ENCODE peak calls at places on chromosomes 11 and 22, in eight cellular contexts. E is sigmoid colon, U is esophagus muscularis mucosa, S is stomach, J is GM12878, W is upper lobe of left lung, G is HepG2, D is K562. C is an unnamed sample.

GRCh38 chr22:37609240-37610152 is 862 bp downstream of the GGA1 start:
- DNase-seq in E (no peak), U (no peak), S (no peak), J (no peak), W (no peak), G (no peak), D (peak; percentile 67), C (no peak)

GRCh38 chr22:22848364-22848866 is 39.2 kb upstream of the IGLL5 start:
- DNase-seq in E (no peak), U (peak; percentile 91), S (peak; percentile 78), J (no peak), W (peak; percentile 65), G (peak; percentile 50), D (peak; percentile 94), C (no peak)

GRCh38 chr11:27362032-27362431 is 983 bp downstream of the CCDC34 start:
- DNase-seq in E (no peak), U (no peak), S (no peak), J (no peak), W (no peak), G (no peak), D (no peak), C (no peak)

GRCh38 chr11:110894224-110894623 is 182.0 kb upstream of the ARHGAP20 start:
- DNase-seq in E (no peak), U (no peak), S (no peak), J (no peak), W (no peak), G (no peak), D (no peak), C (no peak)

GRCh38 chr11:100592619-100593309 is 94.3 kb upstream of the ARHGAP42 start:
- DNase-seq in E (no peak), U (no peak), S (no peak), J (no peak), W (no peak), G (no peak), D (no peak), C (no peak)

GRCh38 chr22:28440517-28441366 is 238.9 kb downstream of the TTC28 start:
- DNase-seq in E (no peak), U (no peak), S (no peak), J (no peak), W (no peak), G (no peak), D (no peak), C (no peak)

GRCh38 chr11:125280646-125281045 is 116.1 kb downstream of the PKNOX2 start:
- DNase-seq in E (no peak), U (no peak), S (no peak), J (no peak), W (no peak), G (no peak), D (no peak), C (no peak)

GRCh38 chr22:35638408-35638807 is 9.8 kb upstream of the APOL6 start:
- DNase-seq in E (peak; percentile 97), U (peak; percentile 95), S (no peak), J (no peak), W (peak; percentile 48), G (no peak), D (no peak), C (no peak)

GRCh38 chr22:41818596-41818995 is 14.3 kb upstream of the SREBF2 start:
- DNase-seq in E (no peak), U (no peak), S (no peak), J (no peak), W (no peak), G (no peak), D (no peak), C (no peak)

GRCh38 chr22:47275479-47276218 is 513.2 kb downstream of the TBC1D22A start:
- DNase-seq in E (peak; percentile 35), U (no peak), S (no peak), J (no peak), W (no peak), G (no peak), D (no peak), C (no peak)

GRCh38 chr11:36069576-36070214 is 125.8 kb downstream of the LDLRAD3 start:
- DNase-seq in E (no peak), U (no peak), S (no peak), J (peak; percentile 15), W (no peak), G (no peak), D (no peak), C (no peak)

GRCh38 chr11:109422755-109423113 is 744 bp downstream of the C11orf87 start:
- DNase-seq in E (no peak), U (no peak), S (no peak), J (no peak), W (no peak), G (no peak), D (no peak), C (no peak)

GRCh38 chr11:69665669-69666068 is 9.5 kb downstream of the LTO1 start:
- DNase-seq in E (peak; percentile 6), U (no peak), S (no peak), J (no peak), W (no peak), G (no peak), D (no peak), C (no peak)

GRCh38 chr22:39932918-39933649 is 27.1 kb upstream of the TMA7B start:
- DNase-seq in E (no peak), U (no peak), S (peak; percentile 71), J (no peak), W (peak; percentile 39), G (peak; percentile 29), D (peak; percentile 73), C (no peak)

GRCh38 chr22:48663297-48663696 is 1164.4 kb downstream of the BRD1 start:
- DNase-seq in E (no peak), U (no peak), S (no peak), J (no peak), W (no peak), G (peak; percentile 44), D (peak; percentile 20), C (no peak)

GRCh38 chr22:17491090-17491489 is 72.2 kb upstream of the SLC25A18 start:
- DNase-seq in E (no peak), U (no peak), S (no peak), J (no peak), W (no peak), G (no peak), D (no peak), C (no peak)

GRCh38 chr11:34997872-34998548 is 81.6 kb downstream of the PDHX start:
- DNase-seq in E (no peak), U (no peak), S (no peak), J (no peak), W (no peak), G (no peak), D (no peak), C (no peak)

GRCh38 chr11:69022268-69022667 is 9.2 kb upstream of the MRGPRF start:
- DNase-seq in E (peak; percentile 85), U (no peak), S (no peak), J (no peak), W (no peak), G (no peak), D (no peak), C (no peak)

GRCh38 chr22:39920134-39920743 is 19.4 kb downstream of the GRAP2 start:
- DNase-seq in E (no peak), U (peak; percentile 74), S (no peak), J (no peak), W (no peak), G (no peak), D (peak; percentile 65), C (no peak)

GRCh38 chr11:114179234-114179941 is 116.8 kb upstream of the NNMT start:
- DNase-seq in E (peak; percentile 98), U (peak; percentile 96), S (peak; percentile 89), J (no peak), W (peak; percentile 92), G (no peak), D (peak; percentile 32), C (no peak)
- TF ChIP-seq POLR2A in E (peak; percentile 37), U (peak; percentile 60), S (peak; percentile 56), J (no peak), W (no peak), G (no peak), D (no peak), C (no peak)

GRCh38 chr22:46149998-46150549 is at the start of gene PPARA:
- DNase-seq in E (peak; percentile 94), U (no peak), S (peak; percentile 95), J (no peak), W (peak; percentile 93), G (peak; percentile 46), D (peak; percentile 96), C (peak; percentile 98)
- TF ChIP-seq POLR2AphosphoS5 in E (peak; percentile 77), U (no peak), S (peak; percentile 5), J (no peak), W (peak; percentile 65), G (no peak), D (no peak), C (no peak)

GRCh38 chr11:236774-237767 is at the start of gene PSMD13:
- DNase-seq in E (peak; percentile 90), U (peak; percentile 94), S (peak; percentile 88), J (no peak), W (peak; percentile 89), G (peak; percentile 66), D (peak; percentile 91), C (peak; percentile 90)
- TF ChIP-seq POLR2A in E (peak; percentile 32), U (no peak), S (no peak), J (peak; percentile 81), W (no peak), G (peak; percentile 65), D (peak; percentile 84), C (peak; percentile 64)

DNA sequence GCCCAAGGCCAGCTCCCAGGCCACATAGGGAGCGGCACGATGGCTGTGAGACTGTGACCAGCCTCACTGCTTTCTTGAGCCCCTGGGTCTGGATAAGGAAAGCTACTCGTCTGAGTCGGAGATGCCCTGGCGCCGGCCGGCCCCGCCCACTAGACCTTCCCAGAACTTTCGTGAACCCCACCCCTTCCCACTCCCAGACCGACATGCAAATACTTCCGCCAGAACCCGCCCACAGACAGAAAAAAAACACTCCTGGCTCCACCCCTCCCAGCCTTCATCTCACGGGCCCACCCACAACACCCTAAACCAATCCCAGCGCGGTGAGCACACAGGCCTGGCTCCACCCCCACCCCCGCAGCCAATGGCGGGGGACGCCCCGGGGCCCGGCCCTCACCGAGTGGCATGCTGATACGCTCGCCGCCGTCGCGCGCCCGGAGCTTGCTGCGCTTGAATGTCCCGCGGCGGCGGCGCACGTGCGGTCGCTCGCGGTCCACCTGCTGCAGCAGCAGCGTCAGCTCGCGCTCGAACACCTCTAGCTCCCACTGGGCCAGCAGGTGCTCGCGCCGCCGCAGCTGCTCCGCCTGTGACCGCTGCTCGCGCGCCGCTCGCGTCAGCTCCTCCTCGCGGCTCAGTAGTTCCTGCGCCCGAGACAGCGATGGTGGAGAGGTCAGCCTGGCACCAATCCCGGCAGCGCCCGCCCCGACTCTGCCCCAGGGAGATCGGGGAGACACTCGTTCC is 7.0 kb downstream of the MAP3K11 start:
- DNase-seq in E (peak; percentile 99), U (peak; percentile 99), S (peak; percentile 95), J (no peak), W (peak; percentile 95), G (no peak), D (peak; percentile 83), C (peak; percentile 65)
- TF ChIP-seq POLR2AphosphoS5 in E (peak; percentile 23), U (peak; percentile 69), S (peak; percentile 65), J (no peak), W (peak; percentile 45), G (no peak), D (no peak), C (no peak)

C was measured in GM12891.